ENCODE peak calls at places on chromosome 19, in eight cellular contexts. K is astrocyte of the spinal cord; O is T follicular helper cell; A is HuH-7.5; G is central memory CD4-positive, alpha-beta T cell; X is activated CD4-positive, alpha-beta T cell treated with anti-CD3 and anti-CD28 coated beads, Interleukin-2, amount 10 ng/mL, durations not matched to agents 7 days and 5 days; R is GM20000; J is natural killer cell treated with Interleukin-12 subunit alpha and Interleukin-12 subunit beta and Interleukin-15 and Interleukin-18, amount 100 ng/mL, for 72 hours. N is an unnamed sample.

GRCh38 chr19:16381756-16382401 is 57.3 kb downstream of the KLF2 start:
- DNase-seq in K (no peak), O (no peak), A (no peak), G (no peak), X (no peak), R (no peak), J (peak), N (no peak)

GRCh38 chr19:35164418-35164817 is 9.9 kb downstream of the FXYD5 start:
- DNase-seq in K (no peak), O (no peak), A (no peak), G (no peak), X (no peak), R (no peak), J (no peak), N (no peak)

GRCh38 chr19:35519291-35519690 is 5.8 kb upstream of the DMKN start:
- DNase-seq in K (no peak), O (no peak), A (no peak), G (no peak), X (no peak), R (no peak), J (no peak), N (no peak)

GRCh38 chr19:47699360-47699917 is 13.8 kb upstream of the EHD2 start:
- DNase-seq in K (no peak), O (peak), A (peak), G (peak), X (peak), R (peak), J (no peak), N (peak)

GRCh38 chr19:1256646-1257474 is 8.5 kb downstream of the MIDN start:
- DNase-seq in K (no peak), O (no peak), A (no peak), G (no peak), X (no peak), R (no peak), J (no peak), N (no peak)

GRCh38 chr19:38210458-38210987 is 13.5 kb downstream of the DPF1 start:
- DNase-seq in K (peak), O (no peak), A (no peak), G (no peak), X (no peak), R (no peak), J (no peak), N (peak)

GRCh38 chr19:39428309-39429112 is 7.2 kb downstream of the RPS16 start:
- DNase-seq in K (peak), O (no peak), A (peak), G (no peak), X (no peak), R (no peak), J (no peak), N (no peak)

GRCh38 chr19:19860756-19861390 is 4.8 kb upstream of the ZNF253 start:
- DNase-seq in K (no peak), O (peak), A (no peak), G (peak), X (peak), R (peak), J (peak), N (no peak)

GRCh38 chr19:6678690-6679109 is 8.7 kb upstream of the TNFSF14 start:
- DNase-seq in K (no peak), O (no peak), A (no peak), G (no peak), X (peak), R (no peak), J (no peak), N (no peak)

GRCh38 chr19:29610213-29610573 is 4.1 kb downstream of the POP4 start:
- DNase-seq in K (no peak), O (no peak), A (no peak), G (no peak), X (no peak), R (no peak), J (no peak), N (no peak)

GRCh38 chr19:17526922-17527321 is 15.5 kb downstream of the PGLS start:
- DNase-seq in K (no peak), O (no peak), A (no peak), G (no peak), X (no peak), R (peak), J (no peak), N (no peak)

GRCh38 chr19:46962030-46962570 is 57.5 kb upstream of the NPAS1 start:
- DNase-seq in K (no peak), O (no peak), A (no peak), G (no peak), X (no peak), R (no peak), J (no peak), N (no peak)

N was measured in neural crest cell.